ENCODE peak calls at places on chromosomes 11 and 22, in six cellular contexts. R is AG04450, C is psoas muscle, L is transverse colon, K is tibial artery, Z is cardiac fibroblast. V is an unnamed sample.

GRCh38 chr11:23233075-23233474 is 372.8 kb upstream of the CCDC179 start:
- DNase-seq in L (no peak), R (no peak), C (no peak), Z (peak; percentile 76), K (no peak), V (no peak)

GRCh38 chr11:66280428-66280827 is 2.5 kb downstream of the CNIH2 start:
- DNase-seq in R (no peak), Z (no peak), C (no peak), L (no peak), K (no peak), V (no peak)

GRCh38 chr11:41309111-41309522 is 150.3 kb downstream of the LRRC4C start:
- DNase-seq in Z (no peak), R (no peak), K (no peak), L (no peak), C (no peak), V (no peak)

GRCh38 chr11:109752212-109752825 is 330.3 kb downstream of the C11orf87 start:
- DNase-seq in Z (no peak), L (no peak), K (no peak), C (no peak), R (no peak), V (no peak)

GRCh38 chr11:73383249-73384126 is 7.3 kb downstream of the RELT start:
- DNase-seq in C (no peak), Z (peak; percentile 30), L (peak; percentile 27), K (no peak), R (no peak), V (no peak)

GRCh38 chr22:39388261-39389011 is 11.1 kb upstream of the TAB1 start:
- DNase-seq in L (peak; percentile 84), R (peak; percentile 55), C (peak; percentile 83), Z (peak; percentile 90), K (peak; percentile 83), V (peak; percentile 76)

GRCh38 chr11:19658344-19658743 is 54.3 kb upstream of the NAV2 start:
- DNase-seq in L (no peak), R (no peak), C (no peak), K (no peak), Z (no peak), V (no peak)

GRCh38 chr11:26276798-26277424 is 55.0 kb upstream of the ANO3 start:
- DNase-seq in L (peak; percentile 42), K (no peak), Z (peak; percentile 82), C (no peak), R (peak; percentile 20), V (peak; percentile 55)

GRCh38 chr11:114209904-114210303 is 86.3 kb upstream of the NNMT start:
- DNase-seq in R (no peak), L (no peak), Z (no peak), C (no peak), K (no peak), V (no peak)

GRCh38 chr22:37594237-37594636 is 14.3 kb upstream of the LGALS2 start:
- DNase-seq in Z (no peak), L (no peak), K (no peak), R (no peak), C (no peak), V (no peak)

GRCh38 chr11:88231894-88232482 is 56.7 kb upstream of the RAB38 start:
- DNase-seq in K (no peak), Z (peak; percentile 69), C (no peak), L (no peak), R (peak; percentile 3), V (no peak)

GRCh38 chr11:121761171-121761570 is 308.4 kb upstream of the SORL1-AS1 start:
- DNase-seq in K (no peak), L (no peak), C (no peak), R (no peak), Z (peak; percentile 51), V (no peak)

GRCh38 chr11:76849376-76849775 is 11.3 kb upstream of the ACER3 start:
- DNase-seq in C (no peak), L (no peak), Z (no peak), K (no peak), R (no peak), V (no peak)

GRCh38 chr22:29704528-29705285 is 15.1 kb upstream of the CABP7 start:
- DNase-seq in R (peak; percentile 24), L (no peak), K (no peak), C (no peak), Z (peak; percentile 19), V (peak; percentile 57)

GRCh38 chr11:116984589-116984988 is 113.6 kb downstream of the SIK3 start:
- DNase-seq in Z (peak; percentile 89), R (peak; percentile 89), L (no peak), C (no peak), K (no peak), V (no peak)

GRCh38 chr11:118834428-118835028 is 43.6 kb upstream of the DDX6 start:
- DNase-seq in Z (peak; percentile 34), C (no peak), K (no peak), R (no peak), L (no peak), V (no peak)

GRCh38 chr22:25403752-25404471 is 160.6 kb upstream of the GRK3 start:
- DNase-seq in Z (peak; percentile 44), C (no peak), K (no peak), L (no peak), R (no peak), V (no peak)

GRCh38 chr11:73237471-73238290 is 19.6 kb downstream of the P2RY2 start:
- DNase-seq in Z (peak; percentile 68), L (no peak), K (peak; percentile 70), C (peak; percentile 92), R (no peak), V (no peak)

GRCh38 chr11:23730307-23730998 is 766.4 kb upstream of the LUZP2 start:
- DNase-seq in Z (no peak), L (no peak), R (no peak), K (no peak), C (no peak), V (no peak)

GRCh38 chr11:132278801-132279574 is 908.6 kb downstream of the NTM start:
- DNase-seq in R (peak; percentile 15), Z (peak; percentile 20), C (no peak), L (no peak), K (no peak), V (no peak)

GRCh38 chr11:76614471-76615183 is 55.9 kb downstream of the LRRC32 start:
- DNase-seq in Z (peak; percentile 81), L (no peak), K (peak; percentile 94), R (no peak), C (peak; percentile 69), V (no peak)

GRCh38 chr11:19187101-19187500 is 14.7 kb downstream of the CSRP3 start:
- DNase-seq in R (no peak), C (no peak), L (no peak), K (no peak), Z (no peak), V (no peak)

GRCh38 chr11:123356539-123356938 is 73.5 kb upstream of the GRAMD1B start:
- DNase-seq in K (no peak), R (no peak), Z (no peak), L (no peak), C (no peak), V (no peak)

GRCh38 chr11:31995031-31995430 is 95.8 kb upstream of the RCN1 start:
- DNase-seq in R (no peak), K (no peak), Z (no peak), C (no peak), L (no peak), V (no peak)

GRCh38 chr11:60970369-60970774 is 1.1 kb upstream of the CD6 start:
- DNase-seq in L (peak; percentile 69), K (no peak), C (peak; percentile 69), R (no peak), Z (peak; percentile 42), V (peak; percentile 68)

DNA sequence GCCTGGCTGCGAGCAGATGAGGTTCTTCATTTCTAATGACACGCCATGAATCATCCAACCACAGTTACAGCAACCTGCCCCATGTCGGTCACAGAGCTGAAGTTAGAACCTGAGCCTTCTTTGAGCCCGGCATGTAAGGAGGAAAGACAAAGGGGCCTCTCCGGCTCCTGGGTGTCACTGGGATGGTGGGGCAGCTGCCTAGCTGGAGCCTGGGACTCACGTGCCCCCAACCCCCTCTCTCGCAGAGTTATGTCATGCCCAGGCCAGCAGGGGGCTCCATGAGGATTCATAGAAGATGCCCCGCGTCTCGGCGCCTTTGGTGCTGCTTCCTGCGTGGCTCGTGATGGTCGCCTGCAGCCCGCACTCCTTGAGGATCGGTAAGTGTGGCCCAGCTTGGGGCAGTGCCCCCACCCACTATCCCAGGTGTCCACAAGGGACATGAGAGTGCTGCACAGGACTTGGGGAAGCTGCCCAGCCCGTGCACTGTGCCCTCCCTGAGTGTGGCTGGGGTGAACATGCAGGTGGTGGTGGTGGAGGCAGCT is 148.5 kb downstream of the GRIK4 start:
- DNase-seq in L (peak; percentile 41), R (no peak), Z (peak; percentile 25), K (no peak), C (no peak), V (peak; percentile 50)
- TF ChIP-seq CTCF in L (no peak), R (peak; percentile 32), Z (peak; percentile 26), K (no peak), C (peak; percentile 11), V (peak; percentile 29)

GRCh38 chr11:5837695-5838094 is 4.0 kb downstream of the OR52E6 start:
- DNase-seq in K (no peak), Z (no peak), R (no peak), C (no peak), L (no peak), V (no peak)

GRCh38 chr11:5846689-5847088 is 5.0 kb upstream of the OR52E6 start:
- DNase-seq in K (no peak), Z (no peak), C (no peak), L (no peak), R (no peak), V (no peak)

DNA sequence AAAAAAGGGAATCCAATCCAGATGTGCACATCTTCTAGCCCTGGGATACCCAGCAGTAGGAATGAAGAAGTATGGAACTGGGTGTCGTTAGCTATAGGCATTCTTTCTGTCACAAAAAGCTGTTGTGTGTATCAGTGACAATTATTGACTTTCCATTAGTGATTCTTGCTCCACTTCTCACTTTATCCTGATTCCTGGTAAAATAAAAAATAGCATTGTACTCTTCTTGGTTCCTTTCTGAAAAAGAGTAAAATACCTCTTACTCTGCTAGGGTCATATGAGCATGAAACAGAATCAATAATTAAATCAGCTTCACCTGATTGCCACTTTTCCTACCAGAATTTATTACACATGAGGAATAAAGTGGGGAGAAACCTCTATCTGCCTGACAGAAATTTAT is at the start of gene OR52E6:
- DNase-seq in C (no peak), K (no peak), R (no peak), Z (no peak), L (no peak), V (no peak)
- TF ChIP-seq CTCF in C (no peak), K (no peak), R (no peak), Z (no peak), L (no peak), V (no peak)

DNA sequence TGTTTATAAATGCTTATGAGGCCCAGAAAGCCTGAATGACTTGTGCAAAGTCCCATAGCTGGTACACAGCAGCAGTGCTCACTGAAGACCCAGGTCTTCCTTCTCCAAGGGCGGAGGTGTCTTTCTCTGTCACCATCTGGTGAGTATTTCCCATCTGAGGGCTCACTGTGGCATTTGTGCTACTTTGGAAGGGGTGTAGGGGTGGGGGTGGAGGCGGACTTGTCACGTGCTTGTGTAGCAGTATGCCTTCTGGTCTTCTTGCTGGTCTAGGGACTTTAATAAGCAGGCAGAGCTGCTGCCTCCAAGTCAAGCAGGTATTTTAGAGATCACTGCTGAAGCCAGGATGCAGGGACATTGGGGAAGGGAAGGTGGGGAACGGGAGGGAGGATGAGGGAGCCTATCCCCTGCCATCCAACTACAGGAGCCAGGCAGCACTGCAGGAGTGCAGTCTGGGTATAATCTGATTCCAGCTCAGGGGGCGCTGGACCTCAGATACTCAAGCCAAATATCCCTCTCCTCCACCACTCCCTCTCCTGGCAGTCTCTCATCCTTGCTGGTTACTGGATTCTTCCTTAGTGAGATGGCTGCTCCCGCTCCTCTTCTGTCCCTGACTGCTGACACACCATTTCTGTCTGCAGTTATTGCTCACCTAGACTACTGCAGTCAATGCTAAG is 3.4 kb downstream of the ABCC8 start:
- DNase-seq in R (no peak), K (no peak), L (no peak), Z (no peak), C (no peak), V (no peak)
- TF ChIP-seq CTCF in R (peak; percentile 30), K (no peak), L (no peak), Z (peak; percentile 6), C (no peak), V (no peak)

GRCh38 chr22:22720201-22720723 is 75.8 kb downstream of the GGTLC2 start:
- DNase-seq in Z (peak; percentile 57), L (peak; percentile 35), R (no peak), K (peak; percentile 55), C (no peak), V (no peak)
- TF ChIP-seq CTCF in Z (peak; percentile 70), L (peak; percentile 37), R (peak; percentile 45), K (no peak), C (no peak), V (no peak)